ENCODE peak calls at places on chromosomes 4 and X, in four cellular contexts. F, U, J and D are unnamed samples.

GRCh38 chrX:39301041-39301440 is 499.8 kb downstream of the MID1IP1 start:
- DNase-seq in F (no peak), U (no peak), J (no peak), D (no peak)

GRCh38 chr4:38145741-38146140 is 185.5 kb downstream of the PTTG2 start:
- DNase-seq in F (no peak), U (no peak), J (no peak), D (no peak)

GRCh38 chrX:135931644-135932487 is 38.4 kb downstream of the SAGE1 start:
- DNase-seq in F (peak), U (no peak), J (peak), D (no peak)

GRCh38 chrX:49172280-49172780 is 632 bp downstream of the PLP2 start:
- DNase-seq in F (peak), U (no peak), J (peak), D (peak)

GRCh38 chr4:179110356-179110755 is 1668.1 kb upstream of the AGA start:
- DNase-seq in F (no peak), U (no peak), J (no peak), D (no peak)

GRCh38 chr4:25089058-25089763 is 58.5 kb upstream of the LGI2 start:
- DNase-seq in F (no peak), U (no peak), J (peak), D (peak)

GRCh38 chrX:18674788-18675735 is 3.2 kb upstream of the RS1 start:
- DNase-seq in F (peak), U (peak), J (peak), D (peak)

GRCh38 chrX:68433155-68433980 is at the start of gene OPHN1:
- DNase-seq in F (no peak), U (no peak), J (peak), D (peak)

GRCh38 chr4:83114576-83114975 is at the start of gene PLAC8:
- DNase-seq in F (peak), U (peak), J (no peak), D (peak)

GRCh38 chr4:40016007-40016406 is 38.3 kb upstream of the PDS5A start:
- DNase-seq in F (no peak), U (no peak), J (no peak), D (no peak)

GRCh38 chrX:14963447-14964236 is 90.4 kb downstream of the MOSPD2 start:
- DNase-seq in F (no peak), U (no peak), J (no peak), D (no peak)

GRCh38 chr4:53937918-53938317 is 126.5 kb downstream of the CHIC2 start:
- DNase-seq in F (no peak), U (no peak), J (peak), D (no peak)

GRCh38 chr4:140996757-140997156 is 136.5 kb downstream of the RNF150 start:
- DNase-seq in F (no peak), U (no peak), J (no peak), D (no peak)

GRCh38 chrX:153885968-153886903 is at the start of gene L1CAM:
- DNase-seq in F (no peak), U (no peak), J (peak), D (no peak)

GRCh38 chrX:110125435-110125834 is 122.5 kb downstream of the TMEM164 start:
- DNase-seq in F (no peak), U (no peak), J (peak), D (no peak)

GRCh38 chrX:77742788-77743476 is 43.1 kb downstream of the ATRX start:
- DNase-seq in F (no peak), U (no peak), J (no peak), D (no peak)

GRCh38 chr4:190020790-190021717 is 6.0 kb downstream of the FRG2 start:
- DNase-seq in F (no peak), U (no peak), J (peak), D (no peak)

GRCh38 chrX:41317487-41318208 is 16.3 kb upstream of the DDX3X start:
- DNase-seq in F (no peak), U (no peak), J (no peak), D (no peak)

GRCh38 chr4:103996637-103997036 is 276.9 kb upstream of the TACR3 start:
- DNase-seq in F (no peak), U (no peak), J (no peak), D (peak)

GRCh38 chr4:66539745-66540144 is 869.5 kb upstream of the EPHA5 start:
- DNase-seq in F (no peak), U (no peak), J (no peak), D (no peak)

GRCh38 chr4:56640907-56641493 is 40.1 kb downstream of the HOPX start:
- DNase-seq in F (no peak), U (no peak), J (no peak), D (no peak)

GRCh38 chrX:123713841-123714240 is 19.0 kb downstream of the THOC2 start:
- DNase-seq in F (no peak), U (no peak), J (no peak), D (no peak)

GRCh38 chr4:189941005-189941450 is 356 bp downstream of the FRG1 start:
- DNase-seq in F (no peak), U (no peak), J (no peak), D (no peak)

GRCh38 chrX:78652971-78653822 is 5.9 kb downstream of the RTL3 start:
- DNase-seq in F (no peak), U (no peak), J (no peak), D (peak)

GRCh38 chr4:4374388-4375098 is 12.4 kb upstream of the NSG1 start:
- DNase-seq in F (no peak), U (no peak), J (no peak), D (no peak)

GRCh38 chr4:169906821-169907220 is 119.4 kb downstream of the MFAP3L start:
- DNase-seq in F (no peak), U (no peak), J (no peak), D (no peak)

GRCh38 chr4:122700178-122700725 is 32.3 kb upstream of the BBS12 start:
- DNase-seq in F (no peak), U (no peak), J (peak), D (no peak)

GRCh38 chr4:77010841-77011354 is 61.3 kb downstream of the SEPTIN11 start:
- DNase-seq in F (no peak), U (no peak), J (no peak), D (no peak)

GRCh38 chr4:188719794-188720193 is 580.6 kb downstream of the TRIML1 start:
- DNase-seq in F (no peak), U (no peak), J (no peak), D (no peak)

GRCh38 chr4:80153800-80154546 is 43.3 kb upstream of the PRDM8 start:
- DNase-seq in F (no peak), U (no peak), J (no peak), D (no peak)

GRCh38 chrX:104913348-104913747 is 307.1 kb downstream of the TEX13A start:
- DNase-seq in F (no peak), U (no peak), J (peak), D (no peak)

DNA sequence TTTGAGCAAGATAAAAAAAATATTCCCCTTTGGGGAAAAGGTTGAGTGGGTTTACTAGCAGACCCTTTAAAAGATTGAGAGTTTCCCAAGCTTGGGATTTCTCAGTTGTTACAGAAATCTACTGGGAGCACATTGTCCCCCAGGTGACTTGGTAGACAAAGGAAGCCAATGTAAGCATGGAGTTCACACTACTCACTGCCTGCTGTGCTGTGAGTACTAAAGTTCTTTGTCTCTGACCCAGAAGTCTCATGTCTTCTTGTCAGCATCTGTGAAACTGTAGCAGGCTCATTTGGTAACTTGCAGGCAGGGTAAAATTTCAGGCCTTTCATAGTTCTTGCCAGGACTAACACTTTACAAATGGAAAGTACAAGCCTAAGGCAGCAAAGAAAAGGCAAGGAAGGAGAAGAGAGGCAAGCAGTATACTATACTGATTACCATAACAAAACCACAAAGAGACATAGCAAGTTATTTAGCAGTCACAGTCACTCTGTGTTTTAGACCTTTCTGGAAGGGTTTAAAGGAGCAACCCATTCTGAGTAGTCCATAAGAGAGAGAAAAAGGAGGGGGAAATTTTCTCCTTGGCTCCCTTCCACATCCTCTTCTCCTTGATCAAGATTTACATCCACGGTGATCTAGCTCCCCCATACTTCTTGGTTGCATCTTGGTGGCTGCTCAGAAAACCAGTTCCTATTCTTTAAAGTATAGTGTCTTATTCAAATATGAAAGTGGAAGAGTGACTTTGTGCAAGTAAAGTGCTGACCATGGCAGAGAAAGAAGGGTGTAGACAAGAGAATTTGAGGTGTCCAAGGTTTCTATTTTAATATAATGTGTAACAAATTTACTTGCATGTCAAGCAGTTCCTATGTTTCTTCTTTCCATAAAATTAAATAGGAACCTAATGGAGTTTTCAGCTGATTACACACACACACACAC is 160.0 kb upstream of the PDE5A start:
- DNase-seq in F (no peak), U (no peak), J (no peak), D (no peak)
- TF ChIP-seq SPI1 in F (no peak), U (no peak), J (no peak), D (no peak)

GRCh38 chrX:10143071-10143983 is 13.4 kb upstream of the CLCN4 start:
- DNase-seq in F (no peak), U (no peak), J (no peak), D (no peak)
- TF ChIP-seq SPI1 in F (no peak), U (no peak), J (no peak), D (no peak)

DNA sequence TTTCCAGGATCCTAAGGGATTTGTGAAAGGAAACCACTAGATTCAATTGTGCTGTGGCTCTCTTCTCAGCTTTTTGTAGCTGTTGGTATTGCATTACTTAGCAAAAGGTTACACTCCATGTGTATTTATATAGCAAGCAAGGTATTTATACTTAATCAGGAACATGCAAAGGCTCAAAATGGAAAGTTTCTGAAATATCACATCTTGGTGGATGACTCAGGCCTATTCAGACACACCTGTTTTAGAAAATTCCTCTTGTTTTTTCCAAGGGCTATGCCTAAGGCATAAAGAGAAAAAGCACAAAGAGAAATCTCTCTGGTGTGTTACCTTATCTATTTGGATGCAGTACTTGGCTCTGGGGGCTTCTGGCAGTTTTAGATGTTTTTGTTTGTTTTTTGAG is 144.4 kb upstream of the GALNT7 start:
- DNase-seq in F (no peak), U (no peak), J (no peak), D (no peak)
- TF ChIP-seq SPI1 in F (no peak), U (no peak), J (no peak), D (no peak)

GRCh38 chr4:89113415-89113814 is 2.1 kb downstream of the TIGD2 start:
- DNase-seq in F (no peak), U (no peak), J (no peak), D (no peak)

GRCh38 chr4:89109841-89110540 is 1.3 kb upstream of the TIGD2 start:
- DNase-seq in F (no peak), U (no peak), J (no peak), D (no peak)

GRCh38 chr4:89110541-89110985 is 770 bp upstream of the TIGD2 start:
- DNase-seq in F (no peak), U (no peak), J (peak), D (no peak)

GRCh38 chr4:89110986-89111832 is at the start of gene TIGD2:
- DNase-seq in F (peak), U (peak), J (peak), D (peak)

DNA sequence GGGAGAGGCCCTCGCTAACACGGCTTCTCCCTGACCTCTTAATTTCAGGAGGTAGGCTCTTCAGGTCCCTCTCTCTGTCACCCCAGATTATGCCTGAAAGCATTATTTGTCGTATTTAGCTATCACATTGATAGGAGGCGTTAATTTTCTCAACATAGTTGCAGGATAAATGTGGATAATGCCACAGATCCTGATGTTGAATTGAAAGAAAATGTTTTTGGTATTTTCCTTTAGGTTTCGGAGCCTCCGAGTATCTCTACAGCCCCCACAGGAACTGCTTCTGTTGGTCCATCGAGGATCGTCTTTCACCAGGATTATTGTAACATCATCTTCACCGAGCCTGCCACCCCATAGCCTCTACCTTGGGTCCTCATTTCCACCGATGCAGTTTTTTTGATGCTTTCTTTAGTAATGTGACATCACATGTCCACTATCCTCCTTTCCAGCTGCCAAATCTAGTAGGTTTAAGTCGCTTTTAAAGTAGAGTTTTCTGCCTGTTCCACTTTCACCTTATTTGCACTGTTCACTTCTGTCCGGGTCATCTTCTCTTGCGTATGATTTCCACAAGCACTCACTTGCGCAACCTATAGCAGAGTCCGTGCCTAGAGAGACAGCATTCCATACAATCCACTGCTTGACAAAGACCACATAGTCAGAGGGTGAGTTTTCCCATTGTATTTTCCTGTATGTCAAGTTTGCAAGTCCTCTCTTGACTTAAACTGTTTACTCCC is 665 bp downstream of the TIGD2 start:
- DNase-seq in F (no peak), U (no peak), J (peak), D (peak)
- TF ChIP-seq SPI1 in F (no peak), U (no peak), J (no peak), D (no peak)

GRCh38 chr4:87530868-87531267 is 1.7 kb upstream of the SPARCL1 start:
- DNase-seq in F (no peak), U (no peak), J (no peak), D (no peak)
- TF ChIP-seq SPI1 in F (no peak), U (no peak), J (no peak), D (no peak)

GRCh38 chr4:94827481-94828110 is 69.8 kb downstream of the BMPR1B start:
- DNase-seq in F (no peak), U (no peak), J (peak), D (no peak)

GRCh38 chr4:94831607-94832006 is 73.9 kb downstream of the BMPR1B start:
- DNase-seq in F (no peak), U (no peak), J (no peak), D (no peak)

GRCh38 chr4:94828882-94829281 is 71.1 kb downstream of the BMPR1B start:
- DNase-seq in F (no peak), U (no peak), J (no peak), D (no peak)

GRCh38 chr4:94826206-94826605 is 68.5 kb downstream of the BMPR1B start:
- DNase-seq in F (no peak), U (no peak), J (no peak), D (no peak)
- TF ChIP-seq SPI1 in F (no peak), U (no peak), J (no peak), D (no peak)

GRCh38 chrX:5681159-5681558 is 547.5 kb downstream of the NLGN4X start:
- DNase-seq in F (no peak), U (no peak), J (peak), D (no peak)
- TF ChIP-seq SPI1 in F (no peak), U (no peak), J (no peak), D (no peak)

GRCh38 chrX:38151426-38151825 is 69.2 kb downstream of the SRPX start:
- DNase-seq in F (no peak), U (no peak), J (no peak), D (no peak)
- TF ChIP-seq SPI1 in F (no peak), U (no peak), J (no peak), D (no peak)